ENCODE peak calls at places on chromosome 6, in eight cellular contexts. E is astrocyte, L is GM23248, J is PC-9, I is GM12878, T is neuronal stem cell, X is fibroblast of lung, P is GM23338. M is an unnamed sample.

GRCh38 chr6:129957941-129958898 is 60.2 kb upstream of the L3MBTL3 start:
- DNase-seq in X (no peak), P (no peak), J (no peak), L (no peak), E (no peak), T (no peak), I (no peak), M (no peak)

GRCh38 chr6:32668226-32668747 is 1.8 kb upstream of the HLA-DQB1 start:
- DNase-seq in P (peak), X (no peak), J (no peak), E (no peak), T (no peak), I (peak), L (peak), M (peak)

GRCh38 chr6:28587746-28588075 is 62.0 kb downstream of the GPX5 start:
- DNase-seq in L (peak), E (peak), T (no peak), J (no peak), I (no peak), X (peak), P (no peak), M (no peak)

GRCh38 chr6:26105842-26106241 is 18.6 kb downstream of the HFE start:
- DNase-seq in P (no peak), T (no peak), X (peak), I (no peak), J (no peak), E (peak), L (peak), M (no peak)

GRCh38 chr6:52304917-52305316 is 20.4 kb upstream of the MCM3 start:
- DNase-seq in J (no peak), X (peak), I (no peak), E (peak), L (peak), T (no peak), P (no peak), M (peak)

GRCh38 chr6:138568997-138569396 is 69.7 kb upstream of the NHSL1 start:
- DNase-seq in J (no peak), P (no peak), L (no peak), X (no peak), T (no peak), E (no peak), I (no peak), M (no peak)

GRCh38 chr6:165889636-165890403 is 226.8 kb upstream of the PDE10A start:
- DNase-seq in E (peak), T (peak), J (no peak), L (peak), P (peak), I (no peak), X (peak), M (peak)

GRCh38 chr6:151291145-151292055 is 51.6 kb downstream of the AKAP12 start:
- DNase-seq in J (no peak), L (no peak), X (peak), I (no peak), E (peak), T (no peak), P (no peak), M (no peak)

GRCh38 chr6:44431118-44431725 is 43.7 kb downstream of the CDC5L start:
- DNase-seq in P (peak), X (peak), T (peak), I (peak), E (peak), J (peak), L (peak), M (peak)

GRCh38 chr6:71107935-71108420 is 151.1 kb upstream of the B3GAT2 start:
- DNase-seq in P (no peak), I (no peak), J (no peak), L (peak), T (no peak), E (peak), X (peak), M (no peak)

GRCh38 chr6:154624038-154624599 is 109.1 kb upstream of the SCAF8 start:
- DNase-seq in J (no peak), I (no peak), P (no peak), T (no peak), L (no peak), E (no peak), X (no peak), M (no peak)

GRCh38 chr6:123527406-123527805 is 109.3 kb downstream of the TRDN start:
- DNase-seq in X (peak), I (no peak), P (no peak), T (no peak), E (peak), J (no peak), L (no peak), M (no peak)

GRCh38 chr6:29005183-29005885 is at the start of gene ZNF311:
- DNase-seq in J (no peak), L (peak), P (peak), E (peak), T (no peak), X (peak), I (no peak), M (no peak)

GRCh38 chr6:91572855-91573254 is 986.0 kb upstream of the MAP3K7 start:
- DNase-seq in J (no peak), T (no peak), X (no peak), L (no peak), E (no peak), I (no peak), P (no peak), M (no peak)

GRCh38 chr6:49516147-49516505 is 16.4 kb downstream of the GLYATL3 start:
- DNase-seq in T (no peak), X (no peak), P (no peak), J (no peak), E (no peak), I (no peak), L (no peak), M (no peak)

GRCh38 chr6:23218751-23219150 is 649.4 kb downstream of the HDGFL1 start:
- DNase-seq in T (peak), E (no peak), L (no peak), X (no peak), P (peak), J (no peak), I (no peak), M (no peak)

GRCh38 chr6:15017251-15017650 is 228.6 kb upstream of the JARID2 start:
- DNase-seq in P (peak), T (no peak), J (no peak), I (no peak), E (peak), L (peak), X (peak), M (no peak)

GRCh38 chr6:137206562-137206961 is 12.6 kb downstream of the IFNGR1 start:
- DNase-seq in T (no peak), X (no peak), E (no peak), I (no peak), L (no peak), J (no peak), P (no peak), M (no peak)

GRCh38 chr6:14882394-14883073 is 363.3 kb upstream of the JARID2 start:
- DNase-seq in J (peak), T (no peak), E (no peak), X (peak), I (no peak), L (no peak), P (no peak), M (no peak)

GRCh38 chr6:126945150-126945549 is 173.3 kb upstream of the RSPO3 start:
- DNase-seq in L (no peak), T (no peak), I (no peak), X (no peak), J (no peak), P (no peak), E (no peak), M (no peak)

DNA sequence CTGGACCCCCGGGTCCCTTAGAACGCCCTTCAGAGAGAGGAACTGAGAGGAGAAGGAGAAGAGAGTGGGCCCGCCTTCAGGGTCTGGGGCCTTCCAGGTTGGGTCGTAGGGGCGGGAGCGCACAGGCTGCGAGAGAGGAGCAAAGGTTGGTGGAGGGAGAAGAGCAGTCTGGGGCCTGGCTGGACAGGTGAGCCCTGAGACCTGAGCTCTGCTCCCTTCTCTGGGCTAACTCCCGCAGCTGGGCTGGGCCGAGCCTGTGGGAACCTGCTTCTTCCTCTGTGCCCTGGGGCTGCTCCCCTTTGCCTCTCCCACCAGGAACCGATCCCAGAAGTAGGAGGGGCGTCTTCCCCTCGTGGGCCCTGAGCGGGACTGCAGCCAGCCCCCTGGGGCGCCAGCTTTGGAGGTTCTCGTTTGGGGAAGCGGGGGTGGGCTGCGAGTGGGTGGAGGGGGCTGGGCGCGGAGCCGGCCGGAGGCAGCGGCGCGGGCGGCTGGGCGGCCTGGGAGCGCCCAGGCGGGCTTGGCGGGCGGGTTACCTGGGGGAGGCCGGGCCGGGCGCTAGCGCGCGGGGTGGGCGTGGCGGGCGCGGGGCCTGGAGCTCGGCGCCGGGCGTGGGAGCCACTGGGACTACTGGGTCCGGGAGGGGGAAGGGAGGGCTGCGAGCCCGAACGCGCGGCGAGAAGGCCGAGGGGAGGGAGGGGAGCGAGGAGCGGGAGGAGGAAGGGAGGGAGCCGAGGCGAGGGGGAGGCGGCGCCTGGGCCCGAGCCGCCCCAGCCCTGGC is at the start of gene DDR1:
- DNase-seq in T (peak), J (peak), L (peak), P (peak), E (peak), X (peak), I (no peak), M (peak)
- H2AFZ ChIP-seq in T (no peak), J (peak), L (peak), P (no peak), E (peak), X (peak), I (peak), M (peak)

GRCh38 chr6:41489284-41489851 is 56.8 kb upstream of the FOXP4 start:
- DNase-seq in X (peak), J (no peak), P (no peak), I (no peak), L (no peak), T (no peak), E (peak), M (no peak)

GRCh38 chr6:41483943-41484342 is 62.2 kb upstream of the FOXP4 start:
- DNase-seq in E (no peak), T (no peak), J (no peak), L (no peak), X (no peak), I (no peak), P (no peak), M (no peak)

GRCh38 chr6:41492261-41492891 is 53.8 kb upstream of the FOXP4 start:
- DNase-seq in J (no peak), E (no peak), X (no peak), T (no peak), P (peak), L (no peak), I (no peak), M (no peak)

GRCh38 chr6:41488392-41489129 is 57.6 kb upstream of the FOXP4 start:
- DNase-seq in X (peak), E (peak), L (peak), P (peak), T (peak), J (no peak), I (peak), M (no peak)

DNA sequence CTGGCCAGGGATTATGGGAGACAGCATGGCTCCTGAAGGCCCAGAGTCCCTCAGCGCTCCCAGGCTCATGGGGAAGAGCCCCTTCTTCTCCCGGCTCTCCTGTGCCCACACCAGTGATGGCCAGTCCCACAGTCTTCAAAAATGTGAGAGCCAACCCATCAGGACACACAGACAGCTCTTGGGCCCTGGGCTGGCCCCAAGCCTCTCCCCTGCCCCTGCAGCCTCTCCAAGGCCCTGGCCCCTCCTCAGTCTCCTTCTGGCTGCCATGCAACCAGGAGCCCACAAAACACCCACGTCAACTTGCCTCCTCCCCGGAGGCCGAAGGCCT is 58.2 kb upstream of the FOXP4 start:
- DNase-seq in E (no peak), P (no peak), J (no peak), T (no peak), L (no peak), I (no peak), X (no peak), M (no peak)
- H3K4me2 ChIP-seq in E (peak), P (peak), J (no peak), T (no peak), L (no peak), I (peak), X (no peak), M (no peak)

DNA sequence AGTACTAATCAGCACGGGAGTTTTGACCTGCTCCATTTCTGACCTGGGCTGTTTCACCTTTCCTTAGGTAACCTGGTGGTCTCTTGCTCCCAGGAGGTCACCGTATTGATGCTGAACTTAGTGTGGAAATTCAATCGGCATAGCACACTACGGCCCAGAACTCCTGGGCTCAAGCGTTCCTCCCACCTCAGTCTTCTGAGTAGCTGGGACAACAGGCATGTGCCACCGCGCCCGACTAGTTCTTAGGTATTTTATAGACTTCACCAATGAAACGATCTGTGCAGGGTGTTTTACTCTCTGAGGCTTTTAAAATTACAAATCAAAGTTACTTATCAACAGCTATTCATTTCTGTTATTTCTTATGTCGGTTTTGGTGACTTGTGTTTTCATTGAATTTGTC is 42.1 kb downstream of the ATG5 start:
- DNase-seq in T (no peak), X (no peak), L (no peak), P (no peak), J (no peak), I (no peak), E (no peak), M (no peak)
- H3K4me3 ChIP-seq in T (no peak), X (no peak), L (no peak), P (no peak), J (no peak), I (no peak), E (no peak), M (no peak)

DNA sequence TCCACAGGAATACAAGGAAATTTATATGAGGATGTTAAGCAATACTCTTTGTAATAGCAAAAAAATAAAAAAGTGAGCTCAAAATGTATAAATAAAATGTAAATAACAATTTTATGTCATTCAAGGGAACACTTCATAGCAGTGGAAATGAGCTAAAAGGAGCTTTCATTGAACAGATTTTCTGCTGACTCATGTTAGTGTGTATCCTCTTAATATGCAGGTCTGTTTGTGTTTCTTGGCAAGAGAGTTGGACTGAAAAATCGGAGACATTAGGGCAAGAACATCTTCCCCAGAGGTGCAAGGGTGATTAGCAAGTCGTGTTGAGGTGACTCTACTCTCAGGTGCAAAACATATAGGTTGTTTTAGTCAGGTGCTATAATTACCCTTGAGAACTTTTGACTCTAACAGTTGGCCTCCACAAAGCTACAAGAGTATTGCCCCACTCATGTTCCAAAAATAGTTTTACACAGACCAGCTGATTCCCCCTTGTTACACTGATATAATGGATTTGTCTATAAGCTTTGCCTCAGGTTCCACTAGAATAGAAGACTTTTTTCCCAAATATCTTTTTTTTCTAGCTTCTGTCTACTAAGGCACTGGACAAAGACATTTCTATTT is 702.9 kb downstream of the TENT5A start:
- DNase-seq in I (no peak), T (no peak), X (peak), J (no peak), P (no peak), L (peak), E (peak), M (no peak)
- H2AFZ ChIP-seq in I (no peak), T (peak), X (no peak), J (no peak), P (no peak), L (no peak), E (no peak), M (no peak)

DNA sequence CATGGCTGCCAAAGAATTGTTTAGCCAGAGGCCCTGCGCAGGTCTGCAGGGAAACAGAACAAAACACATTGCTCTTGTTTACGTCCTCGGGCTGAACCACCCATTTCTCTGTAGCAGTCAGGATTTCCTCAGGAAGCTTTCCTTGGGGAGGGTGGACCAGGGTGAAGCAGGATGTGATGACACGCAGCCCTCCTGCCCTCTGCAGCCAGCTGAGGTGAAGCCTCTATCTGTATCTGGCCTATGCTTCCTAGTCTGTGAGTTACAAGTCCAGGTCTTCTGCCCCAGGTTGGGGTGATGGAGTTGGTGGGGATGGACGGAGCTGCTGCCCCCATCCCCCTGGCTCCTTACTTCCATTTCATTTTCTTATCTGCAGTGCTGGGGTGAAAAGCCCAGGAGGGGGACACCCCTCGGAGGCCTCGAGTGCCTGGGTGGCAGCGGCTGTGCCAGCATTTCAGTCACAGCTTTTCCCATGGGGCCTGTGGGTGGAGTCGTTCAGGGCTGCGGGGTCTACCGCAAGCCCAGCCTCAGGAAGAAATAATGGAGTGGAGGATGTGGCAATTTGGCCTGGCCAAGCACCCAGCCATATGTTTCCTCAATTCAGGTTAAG is 24.9 kb downstream of the SASH1 start:
- DNase-seq in T (no peak), P (peak), E (no peak), I (no peak), X (peak), L (peak), J (no peak), M (no peak)
- H3K4me2 ChIP-seq in T (no peak), P (no peak), E (no peak), I (no peak), X (peak), L (no peak), J (no peak), M (no peak)

M was measured in OCI-LY7.